ENCODE peak calls at places on chromosomes 12 and 14, in five cellular contexts. X is NCI-H1417 treated with DMSO at 0.1 percent for 48 hours; L is GM13977; H is stimulated activated CD4-positive, alpha-beta T cell treated with anti-CD3 and anti-CD28 coated beads, Interleukin-2, amount 100 ng/mL, for 4 hours; Q is neuronal stem cell. S is an unnamed sample.

GRCh38 chr14:26963696-26964095 is 365.9 kb upstream of the NOVA1 start:
- DNase-seq in Q (no peak), L (no peak), H (no peak), X (no peak), S (no peak)

GRCh38 chr14:35046751-35047536 is 872 bp downstream of the FAM177A1 start:
- DNase-seq in H (peak), X (no peak), Q (no peak), L (no peak), S (no peak)

GRCh38 chr12:14239935-14240872 is 125.3 kb upstream of the ATF7IP start:
- DNase-seq in H (no peak), L (peak), X (no peak), Q (no peak), S (no peak)

GRCh38 chr14:94388027-94388895 is at the start of gene SERPINA1:
- DNase-seq in X (no peak), Q (no peak), H (no peak), L (no peak), S (no peak)

GRCh38 chr12:6605425-6606330 is 1.5 kb downstream of the CHD4 start:
- DNase-seq in H (no peak), L (no peak), Q (no peak), X (no peak), S (no peak)

GRCh38 chr12:89775336-89776005 is 66.8 kb upstream of the ATP2B1 start:
- DNase-seq in X (no peak), Q (no peak), H (no peak), L (no peak), S (no peak)

GRCh38 chr12:98355933-98356332 is 159.5 kb upstream of the TMPO start:
- DNase-seq in X (no peak), H (no peak), Q (no peak), L (no peak), S (no peak)

GRCh38 chr14:77111021-77111420 is 13.0 kb downstream of the CIPC start:
- DNase-seq in X (no peak), H (no peak), Q (peak), L (no peak), S (no peak)

GRCh38 chr12:65824314-65824563 is at the start of gene HMGA2:
- DNase-seq in H (no peak), Q (peak), L (peak), X (no peak), S (no peak)

S was measured in glutamatergic neuron.